ENCODE peak calls at places on chromosomes 5 and 9, in six cellular contexts. One of them, this sample, is unnamed. For H3K4me1, the result is how much of the 10 kb centered on the place peaks cover.

GRCh38 chr5:103090791-103091190 is 29.1 kb downstream of the GIN1 start:
- DNase-seq in sigmoid colon: no peak
- DNase-seq in breast epithelium: no peak
- DNase-seq in CD8-positive, alpha-beta T cell: no peak
- DNase-seq in esophagus muscularis mucosa: no peak
- DNase-seq in OCI-LY7: no peak
- DNase-seq in this sample: no peak

GRCh38 chr5:135437796-135438560 is 9.2 kb downstream of the DCANP1 start:
- DNase-seq in sigmoid colon: peak
- DNase-seq in breast epithelium: no peak
- DNase-seq in CD8-positive, alpha-beta T cell: no peak
- DNase-seq in esophagus muscularis mucosa: peak
- DNase-seq in OCI-LY7: no peak
- DNase-seq in this sample: no peak

GRCh38 chr9:6382681-6383080 is 30.3 kb upstream of the UHRF2 start:
- DNase-seq in sigmoid colon: no peak
- DNase-seq in breast epithelium: no peak
- DNase-seq in CD8-positive, alpha-beta T cell: no peak
- DNase-seq in esophagus muscularis mucosa: no peak
- DNase-seq in OCI-LY7: no peak
- DNase-seq in this sample: no peak

GRCh38 chr9:130118841-130119520 is 53.2 kb upstream of the NCS1 start:
- DNase-seq in sigmoid colon: no peak
- DNase-seq in breast epithelium: no peak
- DNase-seq in CD8-positive, alpha-beta T cell: no peak
- DNase-seq in esophagus muscularis mucosa: no peak
- DNase-seq in OCI-LY7: no peak
- DNase-seq in this sample: no peak

GRCh38 chr5:72121052-72121451 is 13.8 kb downstream of the MAP1B start:
- DNase-seq in sigmoid colon: no peak
- DNase-seq in breast epithelium: no peak
- DNase-seq in CD8-positive, alpha-beta T cell: no peak
- DNase-seq in esophagus muscularis mucosa: no peak
- DNase-seq in OCI-LY7: no peak
- DNase-seq in this sample: no peak

GRCh38 chr9:6997330-6997729 is 239.6 kb downstream of the KDM4C start:
- DNase-seq in sigmoid colon: no peak
- DNase-seq in breast epithelium: no peak
- DNase-seq in CD8-positive, alpha-beta T cell: no peak
- DNase-seq in esophagus muscularis mucosa: no peak
- DNase-seq in OCI-LY7: no peak
- DNase-seq in this sample: no peak

GRCh38 chr9:97803167-97804058 is 49.6 kb upstream of the FOXE1 start:
- DNase-seq in sigmoid colon: peak
- DNase-seq in breast epithelium: peak
- DNase-seq in CD8-positive, alpha-beta T cell: peak
- DNase-seq in esophagus muscularis mucosa: peak
- DNase-seq in OCI-LY7: peak
- DNase-seq in this sample: peak

GRCh38 chr5:180494510-180495181 is 467 bp downstream of the CNOT6 start:
- DNase-seq in sigmoid colon: peak
- DNase-seq in breast epithelium: peak
- DNase-seq in CD8-positive, alpha-beta T cell: no peak
- DNase-seq in esophagus muscularis mucosa: no peak
- DNase-seq in OCI-LY7: peak
- DNase-seq in this sample: peak

GRCh38 chr9:33468797-33469621 is 4.7 kb downstream of the NOL6 start:
- DNase-seq in sigmoid colon: peak
- DNase-seq in breast epithelium: peak
- DNase-seq in CD8-positive, alpha-beta T cell: no peak
- DNase-seq in esophagus muscularis mucosa: no peak
- DNase-seq in OCI-LY7: no peak
- DNase-seq in this sample: no peak

GRCh38 chr9:5442400-5443011 is 4.8 kb upstream of the PLGRKT start:
- DNase-seq in sigmoid colon: no peak
- DNase-seq in breast epithelium: no peak
- DNase-seq in CD8-positive, alpha-beta T cell: no peak
- DNase-seq in esophagus muscularis mucosa: no peak
- DNase-seq in OCI-LY7: peak
- DNase-seq in this sample: no peak

GRCh38 chr5:175658299-175659145 is 651 bp downstream of the HRH2 start:
- DNase-seq in sigmoid colon: no peak
- DNase-seq in breast epithelium: no peak
- DNase-seq in CD8-positive, alpha-beta T cell: no peak
- DNase-seq in esophagus muscularis mucosa: no peak
- DNase-seq in OCI-LY7: no peak
- DNase-seq in this sample: no peak

GRCh38 chr5:114191441-114191840 is 170.4 kb upstream of the KCNN2 start:
- DNase-seq in sigmoid colon: no peak
- DNase-seq in breast epithelium: no peak
- DNase-seq in CD8-positive, alpha-beta T cell: no peak
- DNase-seq in esophagus muscularis mucosa: no peak
- DNase-seq in OCI-LY7: no peak
- DNase-seq in this sample: no peak

GRCh38 chr5:125381290-125381689 is 634.9 kb upstream of the ZNF608 start:
- DNase-seq in sigmoid colon: no peak
- DNase-seq in breast epithelium: no peak
- DNase-seq in CD8-positive, alpha-beta T cell: no peak
- DNase-seq in esophagus muscularis mucosa: no peak
- DNase-seq in OCI-LY7: no peak
- DNase-seq in this sample: no peak

GRCh38 chr5:76649140-76649539 is 25.9 kb upstream of the F2RL2 start:
- DNase-seq in sigmoid colon: no peak
- DNase-seq in breast epithelium: no peak
- DNase-seq in CD8-positive, alpha-beta T cell: no peak
- DNase-seq in esophagus muscularis mucosa: no peak
- DNase-seq in OCI-LY7: no peak
- DNase-seq in this sample: no peak

GRCh38 chr9:94850540-94851434 is 124.3 kb downstream of the AOPEP start:
- DNase-seq in sigmoid colon: no peak
- DNase-seq in breast epithelium: no peak
- DNase-seq in CD8-positive, alpha-beta T cell: no peak
- DNase-seq in esophagus muscularis mucosa: no peak
- DNase-seq in OCI-LY7: no peak
- DNase-seq in this sample: no peak

GRCh38 chr9:3863114-3863528 is 337.3 kb upstream of the RFX3 start:
- DNase-seq in sigmoid colon: no peak
- DNase-seq in breast epithelium: no peak
- DNase-seq in CD8-positive, alpha-beta T cell: no peak
- DNase-seq in esophagus muscularis mucosa: no peak
- DNase-seq in OCI-LY7: no peak
- DNase-seq in this sample: no peak

GRCh38 chr9:77488439-77489126 is 159.5 kb downstream of the GNA14 start:
- DNase-seq in sigmoid colon: no peak
- DNase-seq in breast epithelium: no peak
- DNase-seq in CD8-positive, alpha-beta T cell: no peak
- DNase-seq in esophagus muscularis mucosa: no peak
- DNase-seq in OCI-LY7: peak
- DNase-seq in this sample: no peak

GRCh38 chr5:44875661-44876250 is 67.0 kb downstream of the MRPS30 start:
- DNase-seq in sigmoid colon: no peak
- DNase-seq in breast epithelium: no peak
- DNase-seq in CD8-positive, alpha-beta T cell: no peak
- DNase-seq in esophagus muscularis mucosa: no peak
- DNase-seq in OCI-LY7: peak
- DNase-seq in this sample: no peak

GRCh38 chr9:34072868-34073590 is 24.3 kb upstream of the UBAP2 start:
- DNase-seq in sigmoid colon: peak
- DNase-seq in breast epithelium: no peak
- DNase-seq in CD8-positive, alpha-beta T cell: no peak
- DNase-seq in esophagus muscularis mucosa: no peak
- DNase-seq in OCI-LY7: no peak
- DNase-seq in this sample: peak

GRCh38 chr5:100796851-100797250 is 106.2 kb downstream of the ST8SIA4 start:
- DNase-seq in sigmoid colon: no peak
- DNase-seq in breast epithelium: no peak
- DNase-seq in CD8-positive, alpha-beta T cell: no peak
- DNase-seq in esophagus muscularis mucosa: no peak
- DNase-seq in OCI-LY7: no peak
- DNase-seq in this sample: no peak

GRCh38 chr5:38845555-38846378 is at the start of gene OSMR:
- DNase-seq in sigmoid colon: peak
- DNase-seq in breast epithelium: peak
- DNase-seq in CD8-positive, alpha-beta T cell: no peak
- DNase-seq in esophagus muscularis mucosa: peak
- DNase-seq in OCI-LY7: no peak
- DNase-seq in this sample: peak

GRCh38 chr9:14348241-14349140 is 34.5 kb upstream of the NFIB start:
- DNase-seq in sigmoid colon: no peak
- DNase-seq in breast epithelium: no peak
- DNase-seq in CD8-positive, alpha-beta T cell: no peak
- DNase-seq in esophagus muscularis mucosa: peak
- DNase-seq in OCI-LY7: no peak
- DNase-seq in this sample: peak

GRCh38 chr5:154706416-154706815 is 48.8 kb upstream of the LARP1 start:
- DNase-seq in sigmoid colon: no peak
- DNase-seq in breast epithelium: no peak
- DNase-seq in CD8-positive, alpha-beta T cell: no peak
- DNase-seq in esophagus muscularis mucosa: no peak
- DNase-seq in OCI-LY7: no peak
- DNase-seq in this sample: no peak

GRCh38 chr5:154709368-154710305 is 45.5 kb upstream of the LARP1 start:
- DNase-seq in sigmoid colon: peak
- DNase-seq in breast epithelium: no peak
- DNase-seq in CD8-positive, alpha-beta T cell: no peak
- DNase-seq in esophagus muscularis mucosa: no peak
- DNase-seq in OCI-LY7: no peak
- DNase-seq in this sample: no peak

GRCh38 chr5:154708207-154708606 is 47.0 kb upstream of the LARP1 start:
- DNase-seq in sigmoid colon: peak
- DNase-seq in breast epithelium: no peak
- DNase-seq in CD8-positive, alpha-beta T cell: no peak
- DNase-seq in esophagus muscularis mucosa: no peak
- DNase-seq in OCI-LY7: no peak
- DNase-seq in this sample: no peak

GRCh38 chr5:154708845-154709244 is 46.3 kb upstream of the LARP1 start:
- DNase-seq in sigmoid colon: peak
- DNase-seq in breast epithelium: no peak
- DNase-seq in CD8-positive, alpha-beta T cell: no peak
- DNase-seq in esophagus muscularis mucosa: no peak
- DNase-seq in OCI-LY7: no peak
- DNase-seq in this sample: no peak

DNA sequence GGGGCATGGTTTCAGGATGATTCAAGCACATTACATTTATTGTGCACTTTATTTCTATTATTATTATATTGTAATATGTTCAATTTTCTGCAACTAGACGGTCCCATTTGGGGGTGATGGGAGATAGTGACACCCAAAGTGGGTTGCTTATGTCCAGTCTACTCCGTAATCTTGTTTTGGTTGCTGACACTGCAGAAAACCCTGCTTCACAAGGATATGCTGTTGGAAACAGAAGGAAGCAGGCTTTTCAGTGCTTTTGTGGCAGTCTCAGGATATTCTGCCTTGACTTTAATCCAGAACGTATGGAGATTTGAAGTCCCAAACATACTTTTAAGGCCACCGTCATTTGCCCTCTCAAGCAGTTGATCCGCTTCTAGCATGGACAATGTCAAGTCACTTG is 47.5 kb upstream of the LARP1 start:
- DNase-seq in sigmoid colon: no peak
- DNase-seq in breast epithelium: no peak
- DNase-seq in CD8-positive, alpha-beta T cell: no peak
- DNase-seq in esophagus muscularis mucosa: no peak
- DNase-seq in OCI-LY7: no peak
- DNase-seq in this sample: no peak
- H3K4me1 ChIP-seq in sigmoid colon: under half
- H3K4me1 ChIP-seq in breast epithelium: under half
- H3K4me1 ChIP-seq in CD8-positive, alpha-beta T cell: under half
- H3K4me1 ChIP-seq in esophagus muscularis mucosa: under half
- H3K4me1 ChIP-seq in OCI-LY7: under half
- H3K4me1 ChIP-seq in this sample: under half

GRCh38 chr5:149679876-149680809 is 50.0 kb upstream of the PPARGC1B start:
- DNase-seq in sigmoid colon: no peak
- DNase-seq in breast epithelium: no peak
- DNase-seq in CD8-positive, alpha-beta T cell: no peak
- DNase-seq in esophagus muscularis mucosa: no peak
- DNase-seq in OCI-LY7: no peak
- DNase-seq in this sample: no peak
- H3K27ac ChIP-seq in sigmoid colon: no peak
- H3K27ac ChIP-seq in breast epithelium: no peak
- H3K27ac ChIP-seq in CD8-positive, alpha-beta T cell: no peak
- H3K27ac ChIP-seq in esophagus muscularis mucosa: no peak
- H3K27ac ChIP-seq in OCI-LY7: peak
- H3K27ac ChIP-seq in this sample: no peak

GRCh38 chr9:135916998-135917397 is 9.7 kb upstream of the CAMSAP1 start:
- DNase-seq in sigmoid colon: no peak
- DNase-seq in breast epithelium: no peak
- DNase-seq in CD8-positive, alpha-beta T cell: no peak
- DNase-seq in esophagus muscularis mucosa: no peak
- DNase-seq in OCI-LY7: peak
- DNase-seq in this sample: no peak
- H3K4me3 ChIP-seq in sigmoid colon: no peak
- H3K4me3 ChIP-seq in breast epithelium: no peak
- H3K4me3 ChIP-seq in CD8-positive, alpha-beta T cell: no peak
- H3K4me3 ChIP-seq in esophagus muscularis mucosa: no peak
- H3K4me3 ChIP-seq in OCI-LY7: no peak
- H3K4me3 ChIP-seq in this sample: no peak

GRCh38 chr5:173306695-173307094 is 21.5 kb downstream of the STC2 start:
- DNase-seq in sigmoid colon: no peak
- DNase-seq in breast epithelium: no peak
- DNase-seq in CD8-positive, alpha-beta T cell: no peak
- DNase-seq in esophagus muscularis mucosa: no peak
- DNase-seq in OCI-LY7: no peak
- DNase-seq in this sample: no peak
- H3K4me1 ChIP-seq in sigmoid colon: under half
- H3K4me1 ChIP-seq in breast epithelium: under half
- H3K4me1 ChIP-seq in CD8-positive, alpha-beta T cell: under half
- H3K4me1 ChIP-seq in esophagus muscularis mucosa: under half
- H3K4me1 ChIP-seq in OCI-LY7: under half
- H3K4me1 ChIP-seq in this sample: under half

DNA sequence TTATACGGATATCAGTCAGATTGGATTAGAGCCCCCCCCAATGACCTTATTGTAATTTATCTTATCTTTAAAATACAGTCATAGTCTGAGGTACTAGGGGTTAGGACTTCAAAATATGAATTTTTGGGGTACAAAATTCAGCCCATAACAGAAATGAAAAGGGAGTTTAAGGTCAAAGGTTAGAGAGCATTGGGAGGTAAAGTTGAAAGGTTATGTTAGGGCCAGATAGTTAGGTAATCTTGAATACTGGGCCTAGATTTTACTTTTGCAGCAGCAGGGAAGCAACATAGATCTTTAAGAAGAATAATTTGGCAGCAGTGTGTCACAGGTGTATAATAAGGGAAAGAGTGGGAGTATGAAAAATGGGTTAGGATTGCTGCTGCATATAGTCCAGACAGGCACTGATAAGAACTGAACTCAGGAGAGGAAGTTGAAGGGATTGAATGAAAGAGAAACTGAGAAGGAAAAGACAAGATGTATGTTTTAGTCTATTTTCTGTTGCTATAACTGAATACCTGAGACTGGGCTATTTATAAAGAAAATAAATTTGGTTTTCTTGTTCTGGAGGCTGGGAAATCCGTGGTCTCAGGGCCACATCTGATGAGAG is 10.7 kb upstream of the GCNT4 start:
- DNase-seq in sigmoid colon: no peak
- DNase-seq in breast epithelium: no peak
- DNase-seq in CD8-positive, alpha-beta T cell: no peak
- DNase-seq in esophagus muscularis mucosa: no peak
- DNase-seq in OCI-LY7: no peak
- DNase-seq in this sample: no peak
- H3K27ac ChIP-seq in sigmoid colon: no peak
- H3K27ac ChIP-seq in breast epithelium: no peak
- H3K27ac ChIP-seq in CD8-positive, alpha-beta T cell: no peak
- H3K27ac ChIP-seq in esophagus muscularis mucosa: no peak
- H3K27ac ChIP-seq in OCI-LY7: no peak
- H3K27ac ChIP-seq in this sample: no peak